ENCODE peak calls at places on chromosomes 7 and 10, in eight cellular contexts. C is stimulated activated CD4-positive, alpha-beta T cell treated with anti-CD3 and anti-CD28 coated beads, Interleukin-2, amount 100 ng/mL, for 48 hours; J is AG10803; G is GM12892; N is SK-N-DZ; V is GM04504; K is MV-4-11; O is GM12865. X is an unnamed sample.
A peak's percentile ranks its signal among the peaks of the same experiment; 100 is the strongest.

GRCh38 chr10:5078781-5079180 is 15.4 kb upstream of the AKR1C3 start:
- DNase-seq in C (no peak), J (no peak), G (no peak), N (no peak), V (no peak), K (no peak), O (no peak), X (no peak)

GRCh38 chr7:31707089-31707488 is 20.1 kb downstream of the PPP1R17 start:
- DNase-seq in C (no peak), J (no peak), G (no peak), N (no peak), V (no peak), K (no peak), O (peak; percentile 3), X (no peak)

GRCh38 chr7:142703655-142704310 is 45.5 kb upstream of the PRSS1 start:
- DNase-seq in C (no peak), J (no peak), G (no peak), N (no peak), V (no peak), K (peak; percentile 84), O (no peak), X (no peak)

GRCh38 chr7:149720372-149721083 is 52.9 kb downstream of the ZNF467 start:
- DNase-seq in C (no peak), J (no peak), G (no peak), N (peak; percentile 35), V (no peak), K (no peak), O (peak; percentile 31), X (no peak)

GRCh38 chr7:13414181-13414580 is 575.3 kb downstream of the ETV1 start:
- DNase-seq in C (no peak), J (no peak), G (no peak), N (no peak), V (no peak), K (no peak), O (no peak), X (no peak)

GRCh38 chr10:35580421-35580770 is 24.7 kb upstream of the GJD4 start:
- DNase-seq in C (no peak), J (no peak), G (no peak), N (no peak), V (no peak), K (no peak), O (no peak), X (no peak)

GRCh38 chr10:129021597-129022304 is 445.3 kb upstream of the MGMT start:
- DNase-seq in C (no peak), J (no peak), G (no peak), N (no peak), V (no peak), K (no peak), O (no peak), X (no peak)

GRCh38 chr10:97163646-97164535 is 21.9 kb downstream of the SLIT1 start:
- DNase-seq in C (no peak), J (no peak), G (no peak), N (no peak), V (no peak), K (no peak), O (no peak), X (no peak)

GRCh38 chr10:61669849-61670248 is 7.1 kb downstream of the CABCOCO1 start:
- DNase-seq in C (no peak), J (no peak), G (no peak), N (peak; percentile 93), V (no peak), K (no peak), O (no peak), X (no peak)

GRCh38 chr7:14937580-14937979 is 35.0 kb upstream of the DGKB start:
- DNase-seq in C (no peak), J (no peak), G (no peak), N (no peak), V (no peak), K (peak; percentile 27), O (no peak), X (no peak)

GRCh38 chr10:115963848-115964247 is 309.2 kb downstream of the GFRA1 start:
- DNase-seq in C (no peak), J (no peak), G (no peak), N (no peak), V (no peak), K (no peak), O (peak; percentile 19), X (no peak)

GRCh38 chr10:132787253-132788179 is 1.6 kb upstream of the NKX6-2 start:
- DNase-seq in C (no peak), J (no peak), G (no peak), N (no peak), V (no peak), K (no peak), O (no peak), X (no peak)

GRCh38 chr7:41955475-41956243 is 252.8 kb upstream of the INHBA start:
- DNase-seq in C (no peak), J (peak; percentile 100), G (no peak), N (no peak), V (peak; percentile 99), K (peak; percentile 84), O (no peak), X (peak; percentile 99)

GRCh38 chr7:102914585-102914984 is 1.8 kb downstream of the LRRC17 start:
- DNase-seq in C (no peak), J (no peak), G (no peak), N (no peak), V (no peak), K (no peak), O (no peak), X (no peak)

GRCh38 chr7:50868426-50869100 is 85.9 kb upstream of the GRB10 start:
- DNase-seq in C (no peak), J (no peak), G (no peak), N (no peak), V (no peak), K (no peak), O (no peak), X (no peak)

GRCh38 chr7:92375013-92375412 is 72.3 kb upstream of the GATAD1 start:
- DNase-seq in C (no peak), J (peak; percentile 3), G (no peak), N (no peak), V (no peak), K (no peak), O (no peak), X (no peak)

GRCh38 chr10:6301482-6302083 is 98.9 kb downstream of the PFKFB3 start:
- DNase-seq in C (no peak), J (no peak), G (no peak), N (no peak), V (no peak), K (no peak), O (no peak), X (no peak)

GRCh38 chr10:25725917-25726716 is 207.9 kb upstream of the MYO3A start:
- DNase-seq in C (peak; percentile 23), J (peak; percentile 54), G (peak; percentile 6), N (peak; percentile 78), V (peak; percentile 15), K (peak; percentile 47), O (peak; percentile 55), X (peak; percentile 32)

GRCh38 chr7:1240296-1240820 is 7.7 kb downstream of the UNCX start:
- DNase-seq in C (no peak), J (no peak), G (no peak), N (no peak), V (no peak), K (no peak), O (no peak), X (no peak)

GRCh38 chr7:47666164-47666862 is 84.4 kb upstream of the TNS3 start:
- DNase-seq in C (no peak), J (peak; percentile 43), G (no peak), N (no peak), V (no peak), K (no peak), O (no peak), X (peak; percentile 53)

GRCh38 chr7:108285018-108285368 is 154.8 kb upstream of the LAMB4 start:
- DNase-seq in C (no peak), J (no peak), G (no peak), N (no peak), V (no peak), K (no peak), O (no peak), X (no peak)

GRCh38 chr7:47991741-47992311 is 12.4 kb upstream of the HUS1 start:
- DNase-seq in C (peak; percentile 69), J (peak; percentile 78), G (peak; percentile 77), N (peak; percentile 38), V (no peak), K (peak; percentile 90), O (peak; percentile 94), X (peak; percentile 73)

GRCh38 chr10:101358706-101359300 is 4.8 kb downstream of the BTRC start:
- DNase-seq in C (no peak), J (peak; percentile 13), G (no peak), N (no peak), V (no peak), K (no peak), O (no peak), X (peak; percentile 26)

GRCh38 chr10:97134202-97134601 is 51.6 kb downstream of the SLIT1 start:
- DNase-seq in C (no peak), J (no peak), G (no peak), N (no peak), V (no peak), K (no peak), O (no peak), X (no peak)

GRCh38 chr7:477626-478220 is 41.9 kb downstream of the PDGFA start:
- DNase-seq in C (no peak), J (no peak), G (no peak), N (no peak), V (no peak), K (no peak), O (no peak), X (no peak)

GRCh38 chr7:65554-65953 is 126.8 kb upstream of the FAM20C start:
- DNase-seq in C (no peak), J (peak; percentile 50), G (no peak), N (no peak), V (no peak), K (no peak), O (no peak), X (peak; percentile 51)

GRCh38 chr7:29866490-29866930 is 60.2 kb downstream of the WIPF3 start:
- DNase-seq in C (no peak), J (peak; percentile 51), G (no peak), N (no peak), V (no peak), K (peak; percentile 62), O (no peak), X (peak; percentile 25)

GRCh38 chr7:30594055-30594539 is 581 bp upstream of the GARS1 start:
- DNase-seq in C (peak; percentile 26), J (peak; percentile 40), G (peak; percentile 34), N (no peak), V (no peak), K (peak; percentile 36), O (peak; percentile 65), X (peak; percentile 21)

GRCh38 chr7:12582362-12582761 is 11.8 kb downstream of the SCIN start:
- DNase-seq in C (no peak), J (no peak), G (no peak), N (no peak), V (no peak), K (no peak), O (no peak), X (no peak)

X was measured in fibroblast of gingiva.